ENCODE peak calls at places on chromosomes 3 and 15, in nine cellular contexts. B, F, R, P, U, V, Z, H and O are unnamed samples.

GRCh38 chr15:69648215-69648614 is 195.6 kb downstream of the RPLP1 start:
- DNase-seq in B (no peak), F (no peak), R (peak), P (peak), U (no peak), V (peak), Z (no peak), H (no peak), O (no peak)

GRCh38 chr3:134333522-134334181 is 40.6 kb downstream of the AMOTL2 start:
- DNase-seq in B (no peak), F (peak), R (peak), P (no peak), U (peak), V (peak), Z (no peak), H (no peak), O (peak)

GRCh38 chr3:34783881-34784280 is 855.4 kb upstream of the ARPP21 start:
- DNase-seq in B (no peak), F (no peak), R (no peak), P (no peak), U (no peak), V (no peak), Z (no peak), H (no peak), O (no peak)

GRCh38 chr3:42097166-42097946 is 6.2 kb downstream of the TRAK1 start:
- DNase-seq in B (no peak), F (peak), R (no peak), P (no peak), U (peak), V (no peak), Z (peak), H (no peak), O (peak)

GRCh38 chr15:101358895-101359294 is 63.8 kb upstream of the SNRPA1 start:
- DNase-seq in B (no peak), F (no peak), R (no peak), P (no peak), U (peak), V (no peak), Z (no peak), H (peak), O (peak)

GRCh38 chr3:11224870-11225251 is 47.3 kb upstream of the ATG7 start:
- DNase-seq in B (no peak), F (no peak), R (no peak), P (no peak), U (no peak), V (no peak), Z (no peak), H (no peak), O (no peak)

GRCh38 chr3:73365756-73366397 is 258.9 kb downstream of the PDZRN3 start:
- DNase-seq in B (no peak), F (no peak), R (no peak), P (no peak), U (peak), V (no peak), Z (peak), H (peak), O (no peak)

GRCh38 chr15:25743160-25743908 is 119.8 kb downstream of the ATP10A start:
- DNase-seq in B (no peak), F (no peak), R (no peak), P (no peak), U (no peak), V (no peak), Z (no peak), H (no peak), O (no peak)

GRCh38 chr15:57566840-57567239 is 24.9 kb upstream of the MYZAP start:
- DNase-seq in B (no peak), F (no peak), R (no peak), P (no peak), U (peak), V (no peak), Z (no peak), H (peak), O (no peak)

GRCh38 chr3:149621218-149622005 is 36.4 kb downstream of the WWTR1 start:
- DNase-seq in B (no peak), F (peak), R (no peak), P (no peak), U (peak), V (no peak), Z (peak), H (no peak), O (peak)

GRCh38 chr3:137008976-137009375 is 51.2 kb downstream of the IL20RB start:
- DNase-seq in B (no peak), F (no peak), R (no peak), P (no peak), U (no peak), V (no peak), Z (no peak), H (no peak), O (no peak)

GRCh38 chr3:197023241-197023997 is 6.2 kb downstream of the MELTF start:
- DNase-seq in B (no peak), F (no peak), R (no peak), P (no peak), U (no peak), V (no peak), Z (no peak), H (no peak), O (no peak)

GRCh38 chr15:34013746-34014145 is 25.3 kb downstream of the AVEN start:
- DNase-seq in B (no peak), F (no peak), R (no peak), P (no peak), U (no peak), V (no peak), Z (no peak), H (no peak), O (no peak)

GRCh38 chr15:31387101-31387482 is 60.5 kb downstream of the KLF13 start:
- DNase-seq in B (no peak), F (no peak), R (no peak), P (no peak), U (no peak), V (no peak), Z (no peak), H (no peak), O (no peak)

GRCh38 chr3:5022966-5023776 is 43.9 kb downstream of the BHLHE40 start:
- DNase-seq in B (no peak), F (peak), R (peak), P (no peak), U (peak), V (peak), Z (peak), H (no peak), O (peak)

GRCh38 chr3:123028233-123028828 is 768 bp upstream of the SEMA5B start:
- DNase-seq in B (peak), F (no peak), R (peak), P (peak), U (peak), V (peak), Z (peak), H (no peak), O (peak)

GRCh38 chr3:184180165-184180564 is 5.5 kb downstream of the AP2M1 start:
- DNase-seq in B (no peak), F (no peak), R (no peak), P (no peak), U (peak), V (no peak), Z (no peak), H (no peak), O (no peak)

GRCh38 chr3:10428393-10429091 is 76.8 kb downstream of the ATP2B2 start:
- DNase-seq in B (no peak), F (no peak), R (no peak), P (no peak), U (no peak), V (no peak), Z (no peak), H (no peak), O (no peak)

GRCh38 chr15:73902121-73903020 is 23.9 kb upstream of the LOXL1 start:
- DNase-seq in B (no peak), F (no peak), R (no peak), P (no peak), U (no peak), V (no peak), Z (no peak), H (no peak), O (no peak)

GRCh38 chr3:79810101-79810500 is 42.3 kb upstream of the ROBO1 start:
- DNase-seq in B (no peak), F (no peak), R (no peak), P (no peak), U (no peak), V (no peak), Z (no peak), H (no peak), O (no peak)

GRCh38 chr15:48520376-48521155 is 124.9 kb downstream of the FBN1 start:
- DNase-seq in B (no peak), F (no peak), R (peak), P (peak), U (no peak), V (peak), Z (no peak), H (no peak), O (no peak)

GRCh38 chr3:134877788-134878187 is 82.7 kb downstream of the EPHB1 start:
- DNase-seq in B (no peak), F (no peak), R (no peak), P (no peak), U (peak), V (no peak), Z (no peak), H (no peak), O (no peak)

GRCh38 chr3:9420850-9421549 is 23.6 kb downstream of the SETD5 start:
- DNase-seq in B (no peak), F (no peak), R (no peak), P (no peak), U (peak), V (no peak), Z (no peak), H (no peak), O (no peak)

GRCh38 chr3:71542548-71543370 is 40.8 kb downstream of the FOXP1 start:
- DNase-seq in B (peak), F (peak), R (peak), P (no peak), U (peak), V (no peak), Z (peak), H (peak), O (peak)

GRCh38 chr15:61459785-61460707 is 230.9 kb upstream of the RORA start:
- DNase-seq in B (no peak), F (no peak), R (peak), P (no peak), U (peak), V (no peak), Z (no peak), H (no peak), O (peak)

GRCh38 chr3:110608566-110608965 is 463.1 kb upstream of the NECTIN3 start:
- DNase-seq in B (no peak), F (no peak), R (no peak), P (no peak), U (peak), V (no peak), Z (no peak), H (no peak), O (no peak)

GRCh38 chr3:139173372-139174108 is 128.8 kb upstream of the PRR23C start:
- DNase-seq in B (peak), F (no peak), R (no peak), P (no peak), U (peak), V (no peak), Z (no peak), H (no peak), O (no peak)

GRCh38 chr3:89300519-89300918 is 193.1 kb downstream of the EPHA3 start:
- DNase-seq in B (no peak), F (no peak), R (peak), P (no peak), U (no peak), V (no peak), Z (no peak), H (no peak), O (no peak)

GRCh38 chr3:17852217-17852616 is 109.8 kb upstream of the TBC1D5 start:
- DNase-seq in B (no peak), F (no peak), R (no peak), P (no peak), U (no peak), V (no peak), Z (no peak), H (no peak), O (no peak)

GRCh38 chr3:13140596-13140995 is 67.4 kb upstream of the IQSEC1 start:
- DNase-seq in B (no peak), F (no peak), R (no peak), P (no peak), U (no peak), V (no peak), Z (no peak), H (no peak), O (no peak)

GRCh38 chr3:197521277-197522182 is 34.2 kb downstream of the BDH1 start:
- DNase-seq in B (no peak), F (no peak), R (no peak), P (no peak), U (no peak), V (peak), Z (no peak), H (no peak), O (no peak)

GRCh38 chr15:101255615-101256350 is 3.9 kb upstream of the CHSY1 start:
- DNase-seq in B (no peak), F (no peak), R (no peak), P (no peak), U (no peak), V (no peak), Z (no peak), H (no peak), O (no peak)

GRCh38 chr3:177195242-177195940 is 1.9 kb downstream of the TBL1XR1 start:
- DNase-seq in B (no peak), F (no peak), R (peak), P (no peak), U (peak), V (no peak), Z (no peak), H (no peak), O (no peak)

GRCh38 chr15:70505971-70506887 is 257.1 kb downstream of the UACA start:
- DNase-seq in B (no peak), F (no peak), R (no peak), P (peak), U (no peak), V (peak), Z (no peak), H (no peak), O (no peak)

GRCh38 chr15:50298340-50298739 is 32.8 kb upstream of the HDC start:
- DNase-seq in B (no peak), F (no peak), R (no peak), P (no peak), U (no peak), V (no peak), Z (no peak), H (no peak), O (peak)

GRCh38 chr3:111073186-111073585 is 1.6 kb downstream of the NECTIN3 start:
- DNase-seq in B (no peak), F (no peak), R (no peak), P (no peak), U (peak), V (no peak), Z (no peak), H (no peak), O (no peak)